ENCODE peak calls at places on chromosomes 12 and 14, in ten cellular contexts. B, U, O, K, Z, X, M, H, W and E are unnamed samples.

GRCh38 chr12:53683494-53683893 is 7.6 kb upstream of the ATP5MC2 start:
- DNase-seq in B (no peak), U (no peak), O (no peak), K (no peak), Z (no peak), X (no peak), M (no peak), H (no peak), W (no peak), E (no peak)

GRCh38 chr14:72420749-72421452 is 473.0 kb downstream of the DPF3 start:
- DNase-seq in B (peak), U (peak), O (peak), K (no peak), Z (no peak), X (peak), M (peak), H (peak), W (peak), E (peak)

GRCh38 chr12:25200703-25201102 is 5.7 kb downstream of the ETFRF1 start:
- DNase-seq in B (peak), U (no peak), O (peak), K (no peak), Z (no peak), X (peak), M (no peak), H (peak), W (no peak), E (no peak)

GRCh38 chr12:125132698-125133400 is 67.6 kb downstream of the AACS start:
- DNase-seq in B (no peak), U (no peak), O (no peak), K (no peak), Z (no peak), X (no peak), M (no peak), H (peak), W (no peak), E (no peak)

GRCh38 chr12:69405466-69405865 is 45.9 kb downstream of the YEATS4 start:
- DNase-seq in B (peak), U (peak), O (peak), K (no peak), Z (peak), X (peak), M (peak), H (peak), W (peak), E (no peak)

GRCh38 chr14:88463318-88463717 is 77.9 kb downstream of the SPATA7 start:
- DNase-seq in B (no peak), U (no peak), O (no peak), K (no peak), Z (no peak), X (no peak), M (peak), H (no peak), W (peak), E (no peak)

GRCh38 chr12:65535951-65536350 is 257.5 kb downstream of the MSRB3 start:
- DNase-seq in B (no peak), U (no peak), O (no peak), K (no peak), Z (no peak), X (no peak), M (no peak), H (no peak), W (no peak), E (no peak)

GRCh38 chr12:129073157-129073915 is 220.1 kb downstream of the GLT1D1 start:
- DNase-seq in B (no peak), U (no peak), O (no peak), K (no peak), Z (no peak), X (no peak), M (no peak), H (no peak), W (no peak), E (no peak)

GRCh38 chr14:103522649-103523582 is at the start of gene CKB:
- DNase-seq in B (peak), U (peak), O (no peak), K (no peak), Z (no peak), X (peak), M (no peak), H (peak), W (peak), E (peak)

GRCh38 chr12:52007158-52007921 is 594 bp downstream of the TAMALIN start:
- DNase-seq in B (peak), U (peak), O (no peak), K (no peak), Z (no peak), X (no peak), M (no peak), H (peak), W (no peak), E (peak)

GRCh38 chr12:113270709-113271009 is 49.4 kb downstream of the TPCN1 start:
- DNase-seq in B (no peak), U (no peak), O (no peak), K (no peak), Z (no peak), X (no peak), M (no peak), H (no peak), W (no peak), E (peak)

GRCh38 chr12:81255456-81255855 is 177.6 kb downstream of the ACSS3 start:
- DNase-seq in B (no peak), U (no peak), O (no peak), K (no peak), Z (no peak), X (no peak), M (no peak), H (no peak), W (no peak), E (no peak)

GRCh38 chr14:94180655-94181271 is 6.6 kb downstream of the PPP4R4 start:
- DNase-seq in B (peak), U (no peak), O (no peak), K (no peak), Z (no peak), X (peak), M (peak), H (peak), W (peak), E (no peak)

GRCh38 chr14:51473808-51474207 is 177.9 kb upstream of the FRMD6 start:
- DNase-seq in B (no peak), U (no peak), O (peak), K (no peak), Z (no peak), X (peak), M (no peak), H (peak), W (no peak), E (no peak)

GRCh38 chr12:28104338-28104737 is 85.9 kb upstream of the CCDC91 start:
- DNase-seq in B (peak), U (no peak), O (no peak), K (no peak), Z (no peak), X (peak), M (no peak), H (no peak), W (no peak), E (no peak)

GRCh38 chr14:98131406-98131805 is 1140.6 kb downstream of the BCL11B start:
- DNase-seq in B (no peak), U (no peak), O (no peak), K (no peak), Z (no peak), X (no peak), M (no peak), H (no peak), W (no peak), E (no peak)

GRCh38 chr12:94563261-94563660 is 87.1 kb downstream of the TMCC3 start:
- DNase-seq in B (peak), U (no peak), O (no peak), K (no peak), Z (no peak), X (no peak), M (no peak), H (peak), W (no peak), E (no peak)

GRCh38 chr14:93333631-93334095 is 827 bp upstream of the BTBD7 start:
- DNase-seq in B (no peak), U (no peak), O (no peak), K (no peak), Z (no peak), X (no peak), M (no peak), H (no peak), W (no peak), E (no peak)

GRCh38 chr14:74913393-74913792 is 9.7 kb downstream of the RPS6KL1 start:
- DNase-seq in B (no peak), U (no peak), O (no peak), K (no peak), Z (no peak), X (no peak), M (no peak), H (no peak), W (no peak), E (no peak)

GRCh38 chr12:45615268-45615667 is 114.2 kb upstream of the ARID2 start:
- DNase-seq in B (peak), U (no peak), O (peak), K (no peak), Z (peak), X (peak), M (no peak), H (peak), W (peak), E (no peak)

GRCh38 chr12:123621101-123621500 is 12.4 kb downstream of the EIF2B1 start:
- DNase-seq in B (peak), U (no peak), O (peak), K (no peak), Z (no peak), X (no peak), M (no peak), H (peak), W (no peak), E (no peak)

GRCh38 chr12:123761841-123762714 is at the start of gene DNAH10:
- DNase-seq in B (peak), U (peak), O (no peak), K (no peak), Z (no peak), X (no peak), M (peak), H (no peak), W (peak), E (no peak)

GRCh38 chr14:102866982-102867761 is 55.3 kb upstream of the AMN start:
- DNase-seq in B (no peak), U (peak), O (no peak), K (no peak), Z (no peak), X (no peak), M (no peak), H (no peak), W (no peak), E (no peak)

GRCh38 chr14:103103461-103104388 is 9.2 kb downstream of the EXOC3L4 start:
- DNase-seq in B (peak), U (no peak), O (no peak), K (no peak), Z (no peak), X (peak), M (peak), H (peak), W (no peak), E (peak)

GRCh38 chr12:64992641-64993040 is 128.5 kb downstream of the WIF1 start:
- DNase-seq in B (no peak), U (no peak), O (no peak), K (no peak), Z (no peak), X (no peak), M (no peak), H (no peak), W (no peak), E (no peak)

GRCh38 chr12:26032719-26033241 is 74.3 kb downstream of the RASSF8 start:
- DNase-seq in B (no peak), U (no peak), O (no peak), K (no peak), Z (no peak), X (peak), M (no peak), H (peak), W (peak), E (no peak)

GRCh38 chr14:38405851-38406630 is 150.1 kb upstream of the CLEC14A start:
- DNase-seq in B (peak), U (no peak), O (peak), K (no peak), Z (no peak), X (peak), M (no peak), H (peak), W (no peak), E (no peak)

GRCh38 chr14:74804219-74804825 is 41.2 kb downstream of the YLPM1 start:
- DNase-seq in B (peak), U (no peak), O (peak), K (no peak), Z (no peak), X (peak), M (peak), H (peak), W (peak), E (peak)

GRCh38 chr14:95313707-95314106 is 6.0 kb downstream of the CLMN start:
- DNase-seq in B (peak), U (peak), O (peak), K (peak), Z (no peak), X (peak), M (peak), H (peak), W (peak), E (peak)

GRCh38 chr12:55847603-55848329 is 5.0 kb upstream of the MMP19 start:
- DNase-seq in B (peak), U (peak), O (peak), K (peak), Z (peak), X (peak), M (peak), H (peak), W (peak), E (peak)

GRCh38 chr12:53097564-53098353 is at the start of gene IGFBP6:
- DNase-seq in B (peak), U (peak), O (peak), K (no peak), Z (no peak), X (peak), M (no peak), H (peak), W (peak), E (peak)

GRCh38 chr14:85333313-85333712 is 196.6 kb upstream of the FLRT2 start:
- DNase-seq in B (peak), U (no peak), O (peak), K (no peak), Z (no peak), X (peak), M (no peak), H (peak), W (no peak), E (no peak)

GRCh38 chr12:89469361-89469760 is 55.2 kb downstream of the GALNT4 start:
- DNase-seq in B (peak), U (no peak), O (peak), K (no peak), Z (no peak), X (peak), M (no peak), H (peak), W (no peak), E (no peak)
- H3K4me3 ChIP-seq in B (no peak), U (no peak), O (no peak), K (no peak), Z (no peak), X (no peak), M (no peak), H (no peak), W (no peak), E (no peak)

DNA sequence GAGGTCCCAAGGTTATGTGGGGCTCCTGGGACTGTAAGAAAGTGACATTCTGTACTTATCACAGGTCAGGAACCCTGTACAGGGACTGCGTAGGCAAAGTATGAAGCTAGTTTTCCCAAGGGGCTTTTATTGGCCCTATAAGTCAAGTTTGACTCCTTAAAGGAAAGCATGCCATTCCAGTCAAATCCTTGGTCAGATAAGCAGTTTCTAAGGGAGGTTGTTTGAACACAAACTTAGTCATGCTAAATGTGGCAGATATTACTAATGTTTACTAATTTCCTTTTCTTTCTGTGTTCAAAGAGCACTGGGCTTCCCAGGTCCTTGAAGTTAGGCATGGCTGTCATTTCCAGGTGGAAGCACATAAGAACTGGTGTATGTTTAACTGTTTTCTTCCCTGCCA is 472.4 kb downstream of the ATP23 start:
- DNase-seq in B (peak), U (no peak), O (no peak), K (no peak), Z (no peak), X (peak), M (no peak), H (peak), W (peak), E (no peak)
- H3K4me3 ChIP-seq in B (no peak), U (no peak), O (no peak), K (no peak), Z (no peak), X (no peak), M (no peak), H (no peak), W (no peak), E (no peak)

GRCh38 chr12:114700392-114701103 is 16.6 kb upstream of the TBX3 start:
- DNase-seq in B (no peak), U (no peak), O (no peak), K (no peak), Z (no peak), X (no peak), M (no peak), H (no peak), W (no peak), E (no peak)

GRCh38 chr12:114697246-114697716 is 13.3 kb upstream of the TBX3 start:
- DNase-seq in B (no peak), U (no peak), O (no peak), K (no peak), Z (no peak), X (no peak), M (no peak), H (no peak), W (peak), E (no peak)

GRCh38 chr12:114696443-114697245 is 12.7 kb upstream of the TBX3 start:
- DNase-seq in B (no peak), U (no peak), O (no peak), K (no peak), Z (no peak), X (no peak), M (no peak), H (no peak), W (no peak), E (no peak)

GRCh38 chr12:114698566-114699163 is 14.7 kb upstream of the TBX3 start:
- DNase-seq in B (no peak), U (no peak), O (no peak), K (no peak), Z (no peak), X (no peak), M (no peak), H (no peak), W (peak), E (no peak)

GRCh38 chr12:114697741-114698565 is 14.0 kb upstream of the TBX3 start:
- DNase-seq in B (peak), U (no peak), O (no peak), K (no peak), Z (no peak), X (peak), M (no peak), H (peak), W (peak), E (peak)
- H3K4me3 ChIP-seq in B (peak), U (no peak), O (peak), K (peak), Z (no peak), X (peak), M (no peak), H (peak), W (peak), E (no peak)

GRCh38 chr12:109718390-109718789 is 4.8 kb downstream of the FAM222A start:
- DNase-seq in B (no peak), U (no peak), O (no peak), K (no peak), Z (no peak), X (no peak), M (no peak), H (no peak), W (peak), E (no peak)

GRCh38 chr12:109716092-109716479 is 2.5 kb downstream of the FAM222A start:
- DNase-seq in B (no peak), U (no peak), O (no peak), K (no peak), Z (no peak), X (no peak), M (no peak), H (no peak), W (no peak), E (peak)

GRCh38 chr12:109719123-109720022 is 5.7 kb downstream of the FAM222A start:
- DNase-seq in B (no peak), U (no peak), O (no peak), K (no peak), Z (no peak), X (no peak), M (peak), H (no peak), W (no peak), E (no peak)

GRCh38 chr12:109716512-109717389 is 3.1 kb downstream of the FAM222A start:
- DNase-seq in B (peak), U (no peak), O (peak), K (no peak), Z (no peak), X (no peak), M (peak), H (peak), W (no peak), E (peak)

GRCh38 chr12:109717390-109718357 is 4.0 kb downstream of the FAM222A start:
- DNase-seq in B (no peak), U (no peak), O (no peak), K (no peak), Z (no peak), X (no peak), M (peak), H (no peak), W (no peak), E (no peak)
- H3K4me3 ChIP-seq in B (no peak), U (no peak), O (no peak), K (no peak), Z (no peak), X (no peak), M (no peak), H (no peak), W (no peak), E (no peak)

DNA sequence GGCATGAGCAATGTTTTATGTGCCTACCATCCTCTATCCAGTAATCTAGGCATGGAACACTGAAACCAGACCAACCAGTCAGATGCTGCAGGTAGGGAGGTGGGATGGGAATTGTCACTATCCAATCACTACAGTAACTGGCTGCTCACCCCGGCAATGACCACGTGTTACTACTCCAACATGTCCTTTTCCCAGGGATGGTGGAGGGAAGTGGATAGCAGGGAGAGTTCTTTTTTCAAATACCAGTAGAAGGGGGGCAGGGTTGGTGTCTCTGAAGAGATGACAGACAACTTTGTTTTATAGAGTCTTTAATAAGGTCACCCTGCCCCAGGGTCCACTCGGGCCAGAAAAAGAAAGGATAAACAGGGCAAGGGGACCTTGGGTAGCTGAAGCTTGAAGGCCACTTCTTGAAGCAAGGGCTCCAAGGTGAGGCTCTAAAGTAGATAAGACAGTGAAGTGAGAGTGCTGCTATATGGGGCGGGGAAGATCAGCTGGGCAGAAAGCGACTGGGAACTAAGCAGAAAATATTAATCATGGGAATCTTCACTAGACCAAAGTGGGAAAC is 14.7 kb upstream of the CDH24 start:
- DNase-seq in B (no peak), U (peak), O (no peak), K (no peak), Z (no peak), X (no peak), M (no peak), H (no peak), W (peak), E (no peak)
- H3K4me3 ChIP-seq in B (peak), U (peak), O (no peak), K (peak), Z (no peak), X (peak), M (peak), H (peak), W (no peak), E (no peak)

DNA sequence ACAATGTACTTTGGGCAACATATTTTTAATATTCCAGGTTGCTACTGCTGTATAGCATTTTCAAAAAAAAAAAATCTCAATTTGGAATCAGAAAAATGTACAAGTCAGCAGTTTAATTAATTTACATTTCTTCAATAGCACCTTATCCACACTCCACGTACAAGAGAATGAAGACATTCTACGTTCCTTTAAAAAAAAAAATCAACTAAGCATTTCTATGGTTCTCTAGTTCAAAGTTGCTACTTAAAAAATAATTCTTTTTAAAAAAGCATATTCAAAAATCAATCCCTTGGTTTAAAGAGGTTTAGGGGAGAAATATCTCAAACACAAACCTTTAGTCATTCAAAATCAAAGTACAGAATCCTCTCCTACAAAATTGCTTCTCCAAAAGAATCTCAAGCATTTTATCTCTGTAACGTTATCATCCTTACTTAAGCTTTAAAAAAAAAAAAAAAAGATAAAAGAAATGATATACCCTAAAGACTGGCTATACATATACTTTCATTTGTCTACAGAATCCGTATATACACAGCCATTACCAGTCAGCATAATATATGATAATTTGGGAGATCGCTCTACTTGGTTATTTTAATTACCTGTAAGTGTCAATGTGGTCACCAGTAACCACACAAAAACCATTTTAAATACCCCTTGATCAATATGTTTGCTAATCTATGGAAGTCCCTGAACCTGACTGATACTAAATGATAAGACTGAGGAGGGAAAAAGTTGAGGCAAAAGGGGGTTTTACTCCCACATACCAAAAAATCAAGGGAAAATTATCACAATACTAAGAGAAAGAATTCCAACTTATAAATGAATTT is 2.7 kb downstream of the MED13L start:
- DNase-seq in B (no peak), U (no peak), O (no peak), K (no peak), Z (no peak), X (no peak), M (no peak), H (no peak), W (no peak), E (no peak)
- H3K4me3 ChIP-seq in B (peak), U (peak), O (peak), K (peak), Z (no peak), X (peak), M (peak), H (peak), W (peak), E (no peak)

GRCh38 chr14:68975667-68976066 is 3.4 kb downstream of the ACTN1 start:
- DNase-seq in B (peak), U (peak), O (peak), K (no peak), Z (no peak), X (peak), M (no peak), H (peak), W (peak), E (no peak)
- H3K4me3 ChIP-seq in B (peak), U (peak), O (peak), K (peak), Z (no peak), X (peak), M (peak), H (peak), W (no peak), E (peak)